ENCODE peak calls at places on chromosomes 1 and 21, in eight cellular contexts. B is amygdala, L is IMR-90, I is iPS-NIHi11, Q is T-helper 17 cell, V is choroid plexus epithelial cell, K is NCI-H748 treated with DMSO at 0.1 percent for 48 hours, W is amniotic stem cell. C is an unnamed sample.

GRCh38 chr21:35217504-35218060 is 168.5 kb upstream of the RUNX1 start:
- DNase-seq in L (peak; percentile 85), B (no peak), V (peak; percentile 89), Q (no peak), W (peak; percentile 39), I (no peak), K (no peak), C (no peak)

GRCh38 chr1:16151200-16151708 is 4.6 kb downstream of the EPHA2 start:
- DNase-seq in W (no peak), L (peak; percentile 63), B (no peak), K (no peak), Q (no peak), I (no peak), V (no peak), C (no peak)

GRCh38 chr1:110210604-110211502 is 739 bp downstream of the KCNC4 start:
- DNase-seq in B (no peak), I (peak; percentile 67), K (peak; percentile 27), W (no peak), Q (peak; percentile 45), L (no peak), V (peak; percentile 25), C (peak; percentile 38)

GRCh38 chr21:45618846-45619485 is 24.6 kb upstream of the PCBP3 start:
- DNase-seq in L (no peak), W (no peak), V (no peak), B (no peak), Q (no peak), K (no peak), I (no peak), C (no peak)

GRCh38 chr1:238895911-238896310 is 490.5 kb upstream of the CHRM3 start:
- DNase-seq in I (no peak), V (no peak), K (no peak), W (no peak), B (no peak), L (no peak), Q (no peak), C (no peak)

GRCh38 chr1:155226910-155227260 is 18.4 kb downstream of the MTX1 start:
- DNase-seq in K (peak; percentile 88), B (peak; percentile 37), W (no peak), V (peak; percentile 41), Q (no peak), L (peak; percentile 38), I (peak; percentile 62), C (peak; percentile 64)

GRCh38 chr1:77412069-77412793 is 130.4 kb downstream of the AK5 start:
- DNase-seq in Q (no peak), L (peak; percentile 66), K (no peak), V (peak; percentile 21), W (no peak), B (no peak), I (no peak), C (no peak)

GRCh38 chr1:66933887-66934700 is 9.3 kb downstream of the MIER1 start:
- DNase-seq in V (no peak), K (no peak), W (no peak), I (no peak), Q (no peak), B (no peak), L (no peak), C (no peak)

GRCh38 chr1:223421025-223421424 is 27.8 kb downstream of the CCDC185 start:
- DNase-seq in B (no peak), V (no peak), Q (no peak), I (no peak), L (no peak), W (no peak), K (no peak), C (no peak)

GRCh38 chr1:13588946-13589345 is 5.3 kb downstream of the PDPN start:
- DNase-seq in K (no peak), B (no peak), W (no peak), V (no peak), Q (no peak), I (no peak), L (no peak), C (no peak)

GRCh38 chr1:230804396-230804795 is 57.2 kb downstream of the CAPN9 start:
- DNase-seq in K (no peak), B (no peak), Q (no peak), I (no peak), W (no peak), L (no peak), V (no peak), C (no peak)

GRCh38 chr21:30408782-30409494 is 13.1 kb downstream of the KRTAP13-1 start:
- DNase-seq in L (no peak), W (no peak), Q (no peak), I (peak; percentile 75), V (peak; percentile 84), B (no peak), K (peak; percentile 46), C (no peak)

GRCh38 chr21:27462786-27463185 is 495.9 kb upstream of the ADAMTS5 start:
- DNase-seq in V (no peak), W (no peak), L (no peak), I (no peak), Q (no peak), B (no peak), K (no peak), C (no peak)